ENCODE peak calls at places on chromosomes 5 and 9, in seven cellular contexts. One of them, this sample, is unnamed.

GRCh38 chr5:61347088-61347487 is 15.0 kb downstream of the ZSWIM6 start:
- DNase-seq in sigmoid colon: no peak
- DNase-seq in SK-N-SH: no peak
- DNase-seq in transverse colon: no peak
- DNase-seq in HepG2: peak
- DNase-seq in GM12878: no peak
- DNase-seq in stomach: no peak
- DNase-seq in this sample: no peak

GRCh38 chr5:83470516-83470915 is 1.0 kb upstream of the VCAN start:
- DNase-seq in sigmoid colon: no peak
- DNase-seq in SK-N-SH: no peak
- DNase-seq in transverse colon: no peak
- DNase-seq in HepG2: peak
- DNase-seq in GM12878: no peak
- DNase-seq in stomach: no peak
- DNase-seq in this sample: no peak

GRCh38 chr5:145244788-145245187 is 590.4 kb downstream of the PRELID2 start:
- DNase-seq in sigmoid colon: no peak
- DNase-seq in SK-N-SH: no peak
- DNase-seq in transverse colon: no peak
- DNase-seq in HepG2: no peak
- DNase-seq in GM12878: no peak
- DNase-seq in stomach: no peak
- DNase-seq in this sample: no peak

GRCh38 chr5:156178117-156178516 is 148.8 kb upstream of the SGCD start:
- DNase-seq in sigmoid colon: no peak
- DNase-seq in SK-N-SH: no peak
- DNase-seq in transverse colon: no peak
- DNase-seq in HepG2: no peak
- DNase-seq in GM12878: no peak
- DNase-seq in stomach: no peak
- DNase-seq in this sample: no peak

GRCh38 chr9:96033896-96034295 is 158.4 kb downstream of the ERCC6L2 start:
- DNase-seq in sigmoid colon: no peak
- DNase-seq in SK-N-SH: no peak
- DNase-seq in transverse colon: no peak
- DNase-seq in HepG2: no peak
- DNase-seq in GM12878: no peak
- DNase-seq in stomach: no peak
- DNase-seq in this sample: no peak

GRCh38 chr9:124487491-124488182 is 19.6 kb downstream of the NR5A1 start:
- DNase-seq in sigmoid colon: no peak
- DNase-seq in SK-N-SH: no peak
- DNase-seq in transverse colon: no peak
- DNase-seq in HepG2: no peak
- DNase-seq in GM12878: no peak
- DNase-seq in stomach: no peak
- DNase-seq in this sample: no peak

GRCh38 chr9:13049223-13049622 is 230.3 kb downstream of the MPDZ start:
- DNase-seq in sigmoid colon: no peak
- DNase-seq in SK-N-SH: no peak
- DNase-seq in transverse colon: no peak
- DNase-seq in HepG2: no peak
- DNase-seq in GM12878: no peak
- DNase-seq in stomach: no peak
- DNase-seq in this sample: no peak

GRCh38 chr5:132090107-132090506 is 16.5 kb downstream of the CSF2 start:
- DNase-seq in sigmoid colon: no peak
- DNase-seq in SK-N-SH: no peak
- DNase-seq in transverse colon: no peak
- DNase-seq in HepG2: no peak
- DNase-seq in GM12878: no peak
- DNase-seq in stomach: no peak
- DNase-seq in this sample: no peak

GRCh38 chr9:90141723-90142122 is 500.9 kb downstream of the DIRAS2 start:
- DNase-seq in sigmoid colon: no peak
- DNase-seq in SK-N-SH: peak
- DNase-seq in transverse colon: no peak
- DNase-seq in HepG2: peak
- DNase-seq in GM12878: no peak
- DNase-seq in stomach: no peak
- DNase-seq in this sample: no peak

GRCh38 chr5:159459951-159460538 is 129.8 kb upstream of the IL12B start:
- DNase-seq in sigmoid colon: no peak
- DNase-seq in SK-N-SH: no peak
- DNase-seq in transverse colon: no peak
- DNase-seq in HepG2: no peak
- DNase-seq in GM12878: no peak
- DNase-seq in stomach: no peak
- DNase-seq in this sample: no peak

GRCh38 chr5:68371607-68372006 is 156.1 kb downstream of the PIK3R1 start:
- DNase-seq in sigmoid colon: no peak
- DNase-seq in SK-N-SH: no peak
- DNase-seq in transverse colon: no peak
- DNase-seq in HepG2: no peak
- DNase-seq in GM12878: no peak
- DNase-seq in stomach: no peak
- DNase-seq in this sample: no peak

GRCh38 chr5:80191991-80192398 is 63.9 kb downstream of the SERINC5 start:
- DNase-seq in sigmoid colon: peak
- DNase-seq in SK-N-SH: no peak
- DNase-seq in transverse colon: peak
- DNase-seq in HepG2: no peak
- DNase-seq in GM12878: no peak
- DNase-seq in stomach: no peak
- DNase-seq in this sample: no peak

GRCh38 chr9:21801683-21802417 is 586 bp upstream of the MTAP start:
- DNase-seq in sigmoid colon: peak
- DNase-seq in SK-N-SH: peak
- DNase-seq in transverse colon: peak
- DNase-seq in HepG2: peak
- DNase-seq in GM12878: no peak
- DNase-seq in stomach: peak
- DNase-seq in this sample: no peak

GRCh38 chr5:57007349-57007748 is 55.4 kb upstream of the MIER3 start:
- DNase-seq in sigmoid colon: no peak
- DNase-seq in SK-N-SH: no peak
- DNase-seq in transverse colon: no peak
- DNase-seq in HepG2: no peak
- DNase-seq in GM12878: no peak
- DNase-seq in stomach: no peak
- DNase-seq in this sample: no peak

GRCh38 chr9:33436445-33436844 is 10.9 kb downstream of the AQP3 start:
- DNase-seq in sigmoid colon: no peak
- DNase-seq in SK-N-SH: no peak
- DNase-seq in transverse colon: no peak
- DNase-seq in HepG2: no peak
- DNase-seq in GM12878: no peak
- DNase-seq in stomach: no peak
- DNase-seq in this sample: no peak

GRCh38 chr5:57448751-57449150 is 33.9 kb downstream of the ACTBL2 start:
- DNase-seq in sigmoid colon: no peak
- DNase-seq in SK-N-SH: no peak
- DNase-seq in transverse colon: no peak
- DNase-seq in HepG2: no peak
- DNase-seq in GM12878: no peak
- DNase-seq in stomach: no peak
- DNase-seq in this sample: peak

GRCh38 chr9:70761139-70761538 is 346.7 kb upstream of the KLF9 start:
- DNase-seq in sigmoid colon: no peak
- DNase-seq in SK-N-SH: no peak
- DNase-seq in transverse colon: no peak
- DNase-seq in HepG2: no peak
- DNase-seq in GM12878: no peak
- DNase-seq in stomach: no peak
- DNase-seq in this sample: no peak

GRCh38 chr9:96169488-96169887 is 132.5 kb downstream of the HSD17B3 start:
- DNase-seq in sigmoid colon: peak
- DNase-seq in SK-N-SH: peak
- DNase-seq in transverse colon: peak
- DNase-seq in HepG2: peak
- DNase-seq in GM12878: no peak
- DNase-seq in stomach: peak
- DNase-seq in this sample: no peak

GRCh38 chr9:132129535-132129934 is 32.3 kb upstream of the NTNG2 start:
- DNase-seq in sigmoid colon: no peak
- DNase-seq in SK-N-SH: no peak
- DNase-seq in transverse colon: no peak
- DNase-seq in HepG2: no peak
- DNase-seq in GM12878: no peak
- DNase-seq in stomach: no peak
- DNase-seq in this sample: no peak

GRCh38 chr5:131277875-131278795 is 14.3 kb downstream of the CDC42SE2 start:
- DNase-seq in sigmoid colon: no peak
- DNase-seq in SK-N-SH: no peak
- DNase-seq in transverse colon: no peak
- DNase-seq in HepG2: no peak
- DNase-seq in GM12878: no peak
- DNase-seq in stomach: no peak
- DNase-seq in this sample: no peak

GRCh38 chr5:155729684-155730059 is 597.3 kb upstream of the SGCD start:
- DNase-seq in sigmoid colon: no peak
- DNase-seq in SK-N-SH: peak
- DNase-seq in transverse colon: no peak
- DNase-seq in HepG2: no peak
- DNase-seq in GM12878: no peak
- DNase-seq in stomach: no peak
- DNase-seq in this sample: no peak

GRCh38 chr9:35026671-35027070 is 37.1 kb downstream of the DNAJB5 start:
- DNase-seq in sigmoid colon: no peak
- DNase-seq in SK-N-SH: no peak
- DNase-seq in transverse colon: no peak
- DNase-seq in HepG2: no peak
- DNase-seq in GM12878: no peak
- DNase-seq in stomach: no peak
- DNase-seq in this sample: no peak
- TF ChIP-seq EP300 in sigmoid colon: no peak
- TF ChIP-seq EP300 in SK-N-SH: no peak
- TF ChIP-seq EP300 in transverse colon: no peak
- TF ChIP-seq EP300 in HepG2: no peak
- TF ChIP-seq EP300 in GM12878: no peak
- TF ChIP-seq EP300 in stomach: no peak
- TF ChIP-seq EP300 in this sample: no peak

GRCh38 chr5:14189680-14190079 is 46.5 kb downstream of the TRIO start:
- DNase-seq in sigmoid colon: no peak
- DNase-seq in SK-N-SH: no peak
- DNase-seq in transverse colon: no peak
- DNase-seq in HepG2: no peak
- DNase-seq in GM12878: no peak
- DNase-seq in stomach: no peak
- DNase-seq in this sample: no peak

GRCh38 chr5:14190194-14191164 is 47.3 kb downstream of the TRIO start:
- DNase-seq in sigmoid colon: no peak
- DNase-seq in SK-N-SH: no peak
- DNase-seq in transverse colon: no peak
- DNase-seq in HepG2: no peak
- DNase-seq in GM12878: no peak
- DNase-seq in stomach: no peak
- DNase-seq in this sample: no peak

GRCh38 chr5:14188778-14189177 is 45.6 kb downstream of the TRIO start:
- DNase-seq in sigmoid colon: no peak
- DNase-seq in SK-N-SH: no peak
- DNase-seq in transverse colon: no peak
- DNase-seq in HepG2: no peak
- DNase-seq in GM12878: no peak
- DNase-seq in stomach: no peak
- DNase-seq in this sample: no peak

GRCh38 chr5:14193496-14193895 is 50.4 kb downstream of the TRIO start:
- DNase-seq in sigmoid colon: no peak
- DNase-seq in SK-N-SH: no peak
- DNase-seq in transverse colon: no peak
- DNase-seq in HepG2: no peak
- DNase-seq in GM12878: no peak
- DNase-seq in stomach: no peak
- DNase-seq in this sample: no peak

GRCh38 chr5:14191325-14191724 is 48.2 kb downstream of the TRIO start:
- DNase-seq in sigmoid colon: no peak
- DNase-seq in SK-N-SH: no peak
- DNase-seq in transverse colon: no peak
- DNase-seq in HepG2: no peak
- DNase-seq in GM12878: no peak
- DNase-seq in stomach: no peak
- DNase-seq in this sample: no peak
- TF ChIP-seq POLR2AphosphoS5 in sigmoid colon: no peak
- TF ChIP-seq POLR2AphosphoS5 in SK-N-SH: no peak
- TF ChIP-seq POLR2AphosphoS5 in transverse colon: no peak
- TF ChIP-seq POLR2AphosphoS5 in HepG2: no peak
- TF ChIP-seq POLR2AphosphoS5 in GM12878: no peak
- TF ChIP-seq POLR2AphosphoS5 in stomach: no peak
- TF ChIP-seq POLR2AphosphoS5 in this sample: no peak

DNA sequence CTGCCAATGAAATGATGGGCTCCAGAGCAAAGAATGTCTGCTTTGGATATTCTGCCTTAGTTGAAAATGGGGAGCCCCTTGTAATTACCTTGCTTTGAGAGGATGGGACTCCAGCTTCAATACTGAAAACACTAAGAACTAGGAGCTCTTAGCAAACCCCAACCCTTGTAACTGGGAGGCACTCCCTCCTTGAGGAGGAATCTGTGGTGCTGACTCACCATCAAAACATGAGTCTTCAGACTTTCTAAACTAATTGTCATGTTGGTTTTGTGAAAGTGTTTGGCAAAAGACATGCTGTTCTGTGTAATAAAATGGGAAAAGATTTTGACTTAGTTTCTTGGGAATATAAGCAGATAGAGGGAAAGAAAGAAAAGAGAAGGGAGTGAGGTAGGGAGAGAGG is 91.9 kb upstream of the PTPRD start:
- DNase-seq in sigmoid colon: no peak
- DNase-seq in SK-N-SH: no peak
- DNase-seq in transverse colon: no peak
- DNase-seq in HepG2: no peak
- DNase-seq in GM12878: no peak
- DNase-seq in stomach: no peak
- DNase-seq in this sample: no peak
- TF ChIP-seq EP300 in sigmoid colon: no peak
- TF ChIP-seq EP300 in SK-N-SH: no peak
- TF ChIP-seq EP300 in transverse colon: no peak
- TF ChIP-seq EP300 in HepG2: no peak
- TF ChIP-seq EP300 in GM12878: no peak
- TF ChIP-seq EP300 in stomach: no peak
- TF ChIP-seq EP300 in this sample: no peak

GRCh38 chr9:133477461-133477860 is 1.4 kb downstream of the SLC2A6 start:
- DNase-seq in sigmoid colon: no peak
- DNase-seq in SK-N-SH: no peak
- DNase-seq in transverse colon: no peak
- DNase-seq in HepG2: no peak
- DNase-seq in GM12878: no peak
- DNase-seq in stomach: no peak
- DNase-seq in this sample: no peak

GRCh38 chr9:133476941-133477340 is 2.0 kb downstream of the SLC2A6 start:
- DNase-seq in sigmoid colon: no peak
- DNase-seq in SK-N-SH: no peak
- DNase-seq in transverse colon: no peak
- DNase-seq in HepG2: no peak
- DNase-seq in GM12878: no peak
- DNase-seq in stomach: no peak
- DNase-seq in this sample: no peak

GRCh38 chr9:133476531-133476930 is 2.4 kb downstream of the SLC2A6 start:
- DNase-seq in sigmoid colon: no peak
- DNase-seq in SK-N-SH: no peak
- DNase-seq in transverse colon: no peak
- DNase-seq in HepG2: no peak
- DNase-seq in GM12878: no peak
- DNase-seq in stomach: no peak
- DNase-seq in this sample: no peak

GRCh38 chr9:133477992-133478850 is 678 bp downstream of the SLC2A6 start:
- DNase-seq in sigmoid colon: no peak
- DNase-seq in SK-N-SH: no peak
- DNase-seq in transverse colon: no peak
- DNase-seq in HepG2: peak
- DNase-seq in GM12878: no peak
- DNase-seq in stomach: no peak
- DNase-seq in this sample: no peak

GRCh38 chr9:133478851-133479711 is at the start of gene SLC2A6:
- DNase-seq in sigmoid colon: peak
- DNase-seq in SK-N-SH: peak
- DNase-seq in transverse colon: peak
- DNase-seq in HepG2: peak
- DNase-seq in GM12878: no peak
- DNase-seq in stomach: peak
- DNase-seq in this sample: peak
- TF ChIP-seq POLR2AphosphoS5 in sigmoid colon: no peak
- TF ChIP-seq POLR2AphosphoS5 in SK-N-SH: peak
- TF ChIP-seq POLR2AphosphoS5 in transverse colon: no peak
- TF ChIP-seq POLR2AphosphoS5 in HepG2: peak
- TF ChIP-seq POLR2AphosphoS5 in GM12878: no peak
- TF ChIP-seq POLR2AphosphoS5 in stomach: peak
- TF ChIP-seq POLR2AphosphoS5 in this sample: peak